ENCODE peak calls at places on chromosomes 7 and 10, in nine cellular contexts. C is lower leg skin, H is A549, A is endothelial cell, Q is choroid plexus epithelial cell, Y is GM23338, P is hepatocyte, O is HL-60, K is tibial nerve. V is an unnamed sample.

GRCh38 chr10:68992721-68993440 is 4.3 kb downstream of the KIFBP start:
- DNase-seq in C (no peak), H (no peak), A (no peak), Q (peak), Y (no peak), P (peak), O (no peak), K (peak), V (no peak)

GRCh38 chr10:127971973-127972615 is 65.2 kb downstream of the PTPRE start:
- DNase-seq in C (peak), H (no peak), A (no peak), Q (no peak), Y (no peak), P (no peak), O (no peak), K (no peak), V (no peak)

GRCh38 chr7:150945171-150945852 is 32.8 kb downstream of the KCNH2 start:
- DNase-seq in C (peak), H (no peak), A (no peak), Q (no peak), Y (no peak), P (peak), O (no peak), K (no peak), V (no peak)

GRCh38 chr10:128180843-128181242 is 54.6 kb upstream of the MKI67 start:
- DNase-seq in C (peak), H (no peak), A (no peak), Q (no peak), Y (no peak), P (no peak), O (no peak), K (no peak), V (no peak)

GRCh38 chr7:99489235-99489634 is 10.8 kb downstream of the ZNF394 start:
- DNase-seq in C (no peak), H (no peak), A (no peak), Q (no peak), Y (peak), P (no peak), O (no peak), K (no peak), V (no peak)

GRCh38 chr7:94510582-94511456 is 1.2 kb downstream of the CASD1 start:
- DNase-seq in C (peak), H (peak), A (peak), Q (peak), Y (peak), P (peak), O (no peak), K (peak), V (no peak)

GRCh38 chr7:81273601-81274397 is 354.9 kb upstream of the SEMA3C start:
- DNase-seq in C (no peak), H (no peak), A (no peak), Q (peak), Y (peak), P (no peak), O (no peak), K (no peak), V (no peak)

GRCh38 chr7:6250364-6250833 is 22.0 kb downstream of the CYTH3 start:
- DNase-seq in C (no peak), H (no peak), A (no peak), Q (no peak), Y (no peak), P (no peak), O (no peak), K (no peak), V (no peak)

GRCh38 chr10:132630666-132631347 is 93.2 kb downstream of the INPP5A start:
- DNase-seq in C (no peak), H (no peak), A (no peak), Q (no peak), Y (no peak), P (no peak), O (no peak), K (peak), V (no peak)

GRCh38 chr10:75653761-75654160 is 222.3 kb downstream of the LRMDA start:
- DNase-seq in C (no peak), H (no peak), A (no peak), Q (no peak), Y (no peak), P (no peak), O (no peak), K (no peak), V (no peak)

GRCh38 chr10:101489355-101489754 is 98.7 kb downstream of the POLL start:
- DNase-seq in C (no peak), H (no peak), A (no peak), Q (peak), Y (no peak), P (no peak), O (no peak), K (no peak), V (no peak)

GRCh38 chr7:25963733-25964132 is 188.3 kb upstream of the NFE2L3 start:
- DNase-seq in C (no peak), H (no peak), A (no peak), Q (no peak), Y (no peak), P (no peak), O (no peak), K (no peak), V (no peak)

GRCh38 chr7:2480071-2480410 is 3.8 kb upstream of the GRIFIN start:
- DNase-seq in C (no peak), H (no peak), A (no peak), Q (peak), Y (no peak), P (no peak), O (no peak), K (no peak), V (no peak)

GRCh38 chr7:76074306-76074971 is 26.5 kb downstream of the MDH2 start:
- DNase-seq in C (no peak), H (no peak), A (no peak), Q (no peak), Y (no peak), P (no peak), O (no peak), K (no peak), V (no peak)

GRCh38 chr10:48251152-48251524 is 23.4 kb downstream of the FRMPD2 start:
- DNase-seq in C (no peak), H (no peak), A (no peak), Q (peak), Y (no peak), P (no peak), O (no peak), K (no peak), V (peak)

GRCh38 chr7:50656141-50656895 is 91.1 kb upstream of the DDC start:
- DNase-seq in C (peak), H (no peak), A (no peak), Q (peak), Y (no peak), P (no peak), O (no peak), K (no peak), V (peak)

GRCh38 chr10:105952153-105952552 is 1212.4 kb downstream of the SORCS1 start:
- DNase-seq in C (no peak), H (no peak), A (peak), Q (peak), Y (peak), P (peak), O (no peak), K (no peak), V (no peak)

GRCh38 chr10:114138581-114138980 is 35.4 kb downstream of the CCDC186 start:
- DNase-seq in C (no peak), H (no peak), A (no peak), Q (no peak), Y (no peak), P (no peak), O (no peak), K (no peak), V (no peak)

GRCh38 chr10:23291551-23292334 is 52.9 kb downstream of the C10orf67 start:
- DNase-seq in C (no peak), H (no peak), A (no peak), Q (peak), Y (no peak), P (peak), O (no peak), K (no peak), V (no peak)

GRCh38 chr7:47682874-47683273 is 101.0 kb upstream of the TNS3 start:
- DNase-seq in C (no peak), H (no peak), A (no peak), Q (no peak), Y (no peak), P (no peak), O (no peak), K (no peak), V (no peak)

GRCh38 chr10:29257106-29257783 is 31.6 kb upstream of the LYZL1 start:
- DNase-seq in C (no peak), H (peak), A (no peak), Q (peak), Y (no peak), P (peak), O (peak), K (peak), V (no peak)

GRCh38 chr7:27586825-27587224 is 75.9 kb downstream of the HIBADH start:
- DNase-seq in C (no peak), H (no peak), A (no peak), Q (no peak), Y (no peak), P (no peak), O (no peak), K (no peak), V (no peak)

GRCh38 chr7:36430881-36431280 is 41.2 kb downstream of the ANLN start:
- DNase-seq in C (no peak), H (no peak), A (no peak), Q (no peak), Y (no peak), P (no peak), O (no peak), K (no peak), V (no peak)

GRCh38 chr10:34235164-34235832 is 579.8 kb downstream of the PARD3 start:
- DNase-seq in C (no peak), H (no peak), A (no peak), Q (peak), Y (peak), P (no peak), O (no peak), K (no peak), V (no peak)

GRCh38 chr10:36778600-36778999 is 346.8 kb upstream of the ANKRD30A start:
- DNase-seq in C (no peak), H (no peak), A (no peak), Q (no peak), Y (no peak), P (no peak), O (no peak), K (no peak), V (no peak)

GRCh38 chr10:31083765-31084184 is 52.1 kb upstream of the ZNF438 start:
- DNase-seq in C (no peak), H (peak), A (peak), Q (peak), Y (peak), P (peak), O (peak), K (peak), V (no peak)

GRCh38 chr7:12951397-12951801 is 264.0 kb downstream of the ARL4A start:
- DNase-seq in C (no peak), H (peak), A (no peak), Q (peak), Y (no peak), P (no peak), O (no peak), K (no peak), V (no peak)

GRCh38 chr7:132211971-132212370 is 364.3 kb downstream of the PLXNA4 start:
- DNase-seq in C (no peak), H (no peak), A (no peak), Q (no peak), Y (no peak), P (no peak), O (no peak), K (no peak), V (no peak)

GRCh38 chr10:53697038-53697437 is 924.5 kb upstream of the MBL2 start:
- DNase-seq in C (no peak), H (no peak), A (no peak), Q (peak), Y (no peak), P (peak), O (no peak), K (no peak), V (no peak)

GRCh38 chr10:34808789-34809745 is 6.0 kb downstream of the PARD3 start:
- DNase-seq in C (peak), H (no peak), A (no peak), Q (peak), Y (peak), P (peak), O (no peak), K (peak), V (no peak)

GRCh38 chr10:119237722-119238436 is 30.5 kb downstream of the GRK5 start:
- DNase-seq in C (no peak), H (no peak), A (no peak), Q (no peak), Y (peak), P (no peak), O (no peak), K (no peak), V (no peak)

GRCh38 chr7:33511735-33512134 is 382.4 kb downstream of the BBS9 start:
- DNase-seq in C (no peak), H (no peak), A (no peak), Q (no peak), Y (no peak), P (no peak), O (no peak), K (no peak), V (no peak)

GRCh38 chr7:100266576-100267354 is 40.7 kb upstream of the SPDYE3 start:
- DNase-seq in C (no peak), H (no peak), A (peak), Q (no peak), Y (no peak), P (no peak), O (no peak), K (no peak), V (no peak)

DNA sequence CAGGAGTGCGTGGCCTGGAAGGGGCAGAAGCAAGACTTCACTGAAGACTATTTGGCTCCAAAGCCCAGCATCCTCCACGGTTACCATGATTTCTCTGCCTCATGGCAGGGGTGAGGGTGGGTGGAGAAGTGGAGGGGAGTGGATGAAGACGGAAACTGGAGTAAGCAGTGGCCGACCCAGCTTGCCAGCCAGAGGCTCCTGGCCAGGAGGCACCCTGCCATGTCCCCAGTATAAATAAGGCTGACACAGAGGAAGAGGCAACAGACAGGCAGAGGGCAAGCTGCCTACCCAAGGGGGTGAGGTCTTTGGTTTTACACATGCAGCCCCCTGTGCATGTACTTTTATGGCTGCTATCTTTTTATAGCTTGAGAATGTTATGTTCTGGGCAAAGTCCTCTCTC is 102.6 kb upstream of the TBX20 start:
- DNase-seq in C (peak), H (no peak), A (no peak), Q (no peak), Y (no peak), P (no peak), O (no peak), K (no peak), V (no peak)
- TF ChIP-seq CTCF in C (no peak), H (no peak), A (no peak), Q (no peak), Y (no peak), P (no peak), O (no peak), K (no peak), V (no peak)

DNA sequence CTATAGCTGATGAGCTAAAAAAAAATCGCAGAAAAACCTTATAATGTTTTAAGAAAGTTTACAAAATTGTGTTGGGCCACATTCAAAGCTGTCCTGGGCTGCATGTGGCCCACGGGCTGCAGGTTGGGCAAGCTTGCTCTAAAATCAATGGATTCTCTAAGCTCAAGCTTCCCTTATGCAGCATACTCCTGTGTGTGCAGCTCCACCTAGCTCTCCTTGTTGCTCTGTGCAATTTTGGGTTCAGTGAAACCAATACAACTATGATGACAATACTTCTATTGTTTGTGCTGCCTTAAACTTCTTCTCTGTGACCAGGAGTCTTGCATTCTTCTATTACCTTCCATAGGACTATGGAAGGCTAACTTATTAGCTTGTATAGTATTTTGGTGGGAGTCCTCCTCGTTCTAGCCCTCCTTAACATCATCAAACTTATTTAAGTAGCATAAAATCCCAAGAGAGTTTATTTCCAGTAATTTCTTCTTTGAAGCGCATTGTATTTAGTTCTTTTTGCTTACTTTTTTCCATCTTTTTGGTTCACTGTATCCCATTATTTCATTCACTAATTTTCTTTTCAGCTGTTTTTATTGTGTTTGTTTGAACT is 170.9 kb upstream of the SMIM30 start:
- DNase-seq in C (no peak), H (peak), A (no peak), Q (peak), Y (peak), P (peak), O (peak), K (no peak), V (no peak)
- TF ChIP-seq CTCF in C (no peak), H (no peak), A (no peak), Q (peak), Y (peak), P (peak), O (peak), K (no peak), V (peak)

GRCh38 chr7:29377718-29378117 is 183.1 kb downstream of the CHN2 start:
- DNase-seq in C (no peak), H (no peak), A (no peak), Q (no peak), Y (no peak), P (no peak), O (no peak), K (no peak), V (no peak)
- TF ChIP-seq CTCF in C (no peak), H (no peak), A (no peak), Q (no peak), Y (no peak), P (no peak), O (no peak), K (no peak), V (no peak)

GRCh38 chr10:14757996-14758395 is 16.7 kb downstream of the FAM107B start:
- DNase-seq in C (no peak), H (no peak), A (no peak), Q (no peak), Y (no peak), P (no peak), O (no peak), K (no peak), V (no peak)

GRCh38 chr10:14758451-14758850 is 16.2 kb downstream of the FAM107B start:
- DNase-seq in C (no peak), H (no peak), A (no peak), Q (no peak), Y (no peak), P (no peak), O (no peak), K (no peak), V (no peak)

GRCh38 chr10:14761372-14761771 is 13.3 kb downstream of the FAM107B start:
- DNase-seq in C (no peak), H (no peak), A (no peak), Q (no peak), Y (no peak), P (no peak), O (no peak), K (no peak), V (no peak)

GRCh38 chr10:14757394-14757793 is 17.3 kb downstream of the FAM107B start:
- DNase-seq in C (no peak), H (no peak), A (no peak), Q (no peak), Y (no peak), P (no peak), O (peak), K (no peak), V (no peak)

DNA sequence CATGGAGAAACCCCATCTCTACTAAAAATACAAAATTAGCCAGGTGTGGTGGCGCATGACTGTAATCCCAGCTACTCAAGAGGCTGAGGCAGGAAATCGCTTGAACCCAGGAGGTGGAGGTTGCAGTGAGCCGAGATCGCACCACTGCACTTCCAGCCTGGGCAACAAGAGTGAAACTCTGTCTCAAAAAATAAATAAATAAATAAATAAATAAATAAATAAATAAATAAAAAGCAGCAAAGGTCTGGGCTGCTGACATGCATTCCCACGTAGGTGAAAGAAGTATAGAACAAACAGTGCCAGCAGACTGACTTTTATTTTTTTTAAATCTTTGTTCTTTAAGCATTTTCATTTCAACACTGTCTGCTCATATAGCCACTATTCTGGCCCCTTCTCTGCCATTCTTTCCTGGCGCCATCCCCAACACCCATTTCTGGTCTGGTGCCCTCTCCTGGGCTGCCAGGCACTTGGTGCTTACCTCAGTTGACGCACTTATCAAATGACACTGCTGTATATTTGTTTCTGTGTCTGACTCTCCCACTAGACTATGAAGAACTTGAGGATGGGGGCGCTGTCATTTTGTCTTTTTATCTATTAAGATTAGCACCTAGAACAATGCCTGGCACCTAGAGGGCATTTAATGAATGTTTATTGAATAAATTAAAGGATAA is 15.6 kb downstream of the FAM107B start:
- DNase-seq in C (no peak), H (peak), A (no peak), Q (no peak), Y (no peak), P (no peak), O (no peak), K (no peak), V (no peak)
- TF ChIP-seq CTCF in C (no peak), H (peak), A (no peak), Q (peak), Y (peak), P (no peak), O (no peak), K (no peak), V (peak)

GRCh38 chr7:149292101-149292823 is 30.3 kb downstream of the ZNF783 start:
- DNase-seq in C (no peak), H (no peak), A (no peak), Q (peak), Y (peak), P (no peak), O (no peak), K (no peak), V (peak)

GRCh38 chr7:149294641-149295480 is 32.9 kb downstream of the ZNF783 start:
- DNase-seq in C (peak), H (no peak), A (no peak), Q (no peak), Y (no peak), P (no peak), O (no peak), K (no peak), V (no peak)

GRCh38 chr7:149291036-149291835 is 29.2 kb downstream of the ZNF783 start:
- DNase-seq in C (peak), H (no peak), A (no peak), Q (no peak), Y (no peak), P (no peak), O (no peak), K (no peak), V (peak)

GRCh38 chr7:149293946-149294640 is 32.1 kb downstream of the ZNF783 start:
- DNase-seq in C (peak), H (no peak), A (no peak), Q (no peak), Y (no peak), P (no peak), O (no peak), K (no peak), V (peak)

DNA sequence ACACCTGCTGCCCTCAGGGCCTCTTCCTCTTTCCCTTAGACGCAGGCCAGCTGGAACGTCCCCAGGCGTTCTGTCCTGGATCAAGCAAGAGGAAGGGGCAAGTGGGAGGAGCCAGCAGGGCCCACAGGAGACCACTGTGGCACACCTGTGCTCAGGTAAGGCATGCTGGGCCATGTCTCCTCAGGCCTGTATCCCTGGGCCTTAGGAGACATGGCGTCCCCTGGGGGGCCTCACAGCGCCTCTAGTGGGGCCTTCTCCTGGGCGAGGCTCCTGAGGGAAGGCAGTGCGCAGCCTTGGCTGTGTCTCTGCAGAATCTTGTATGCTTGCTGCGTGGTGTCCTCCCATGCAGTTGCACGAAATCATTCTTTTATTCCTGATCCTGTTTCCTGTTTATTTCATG is 31.3 kb downstream of the ZNF783 start:
- DNase-seq in C (no peak), H (no peak), A (no peak), Q (no peak), Y (no peak), P (no peak), O (no peak), K (no peak), V (peak)
- TF ChIP-seq CTCF in C (no peak), H (no peak), A (no peak), Q (no peak), Y (peak), P (no peak), O (no peak), K (no peak), V (no peak)